ENCODE peak calls at places on chromosomes 12 and 14, in eight cellular contexts. A is psoas muscle; J is CD4-positive, alpha-beta T cell; B is endothelial cell of umbilical vein; G is mesothelial cell of epicardium; I is RWPE2; C is left ventricle myocardium inferior; P is progenitor cell of endocrine pancreas. K is an unnamed sample.

GRCh38 chr12:91818236-91819131 is 327.2 kb downstream of the BTG1 start:
- DNase-seq in I (no peak), G (no peak), P (no peak), A (no peak), C (no peak), J (no peak), B (no peak), K (no peak)

GRCh38 chr12:30016656-30017055 is 232.9 kb upstream of the TMTC1 start:
- DNase-seq in A (no peak), J (no peak), B (no peak), I (no peak), C (no peak), P (no peak), G (no peak), K (no peak)

GRCh38 chr14:23299558-23299957 is 3.1 kb downstream of the PPP1R3E start:
- DNase-seq in I (no peak), A (no peak), P (no peak), B (peak), J (no peak), C (no peak), G (no peak), K (no peak)

GRCh38 chr14:54220122-54220691 is 176.6 kb upstream of the CDKN3 start:
- DNase-seq in G (no peak), A (peak), B (peak), C (peak), P (no peak), I (no peak), J (no peak), K (no peak)

GRCh38 chr14:58777541-58777979 is 139.8 kb downstream of the DACT1 start:
- DNase-seq in J (no peak), G (no peak), C (no peak), B (no peak), P (no peak), A (no peak), I (no peak), K (no peak)

GRCh38 chr12:15752780-15753179 is 36.4 kb downstream of the EPS8 start:
- DNase-seq in C (no peak), J (no peak), P (no peak), A (no peak), G (no peak), I (no peak), B (no peak), K (no peak)

GRCh38 chr14:74636424-74637183 is 24.6 kb upstream of the LTBP2 start:
- DNase-seq in G (no peak), C (no peak), J (no peak), B (no peak), A (no peak), I (no peak), P (no peak), K (no peak)

GRCh38 chr12:126582231-126582630 is 1517.0 kb downstream of the AACS start:
- DNase-seq in I (no peak), C (no peak), B (no peak), P (no peak), A (no peak), G (no peak), J (no peak), K (no peak)

GRCh38 chr12:128853321-128854197 is at the start of gene GLT1D1:
- DNase-seq in B (no peak), I (no peak), G (no peak), A (no peak), P (peak), J (no peak), C (no peak), K (peak)

GRCh38 chr14:69987416-69988144 is 108.4 kb downstream of the SMOC1 start:
- DNase-seq in C (no peak), G (no peak), A (no peak), P (no peak), J (no peak), I (no peak), B (no peak), K (no peak)

GRCh38 chr12:52207895-52208294 is 16.1 kb upstream of the KRT80 start:
- DNase-seq in P (no peak), G (no peak), I (peak), B (peak), A (peak), J (no peak), C (peak), K (no peak)

GRCh38 chr12:20194171-20194570 is 174.2 kb upstream of the PDE3A start:
- DNase-seq in B (peak), I (no peak), G (no peak), C (no peak), P (no peak), J (no peak), A (no peak), K (no peak)

GRCh38 chr12:12528361-12529092 is 34.1 kb downstream of the DUSP16 start:
- DNase-seq in I (no peak), G (no peak), J (no peak), P (no peak), A (no peak), C (no peak), B (peak), K (no peak)

GRCh38 chr12:113237748-113238147 is 16.5 kb downstream of the TPCN1 start:
- DNase-seq in P (no peak), G (no peak), I (no peak), B (peak), C (no peak), J (no peak), A (no peak), K (no peak)
- TF ChIP-seq CTCF in P (no peak), G (no peak), I (no peak), B (no peak), C (no peak), J (no peak), A (no peak), K (no peak)

GRCh38 chr12:119804011-119804641 is 73.0 kb downstream of the CIT start:
- DNase-seq in B (peak), P (peak), A (peak), J (no peak), C (peak), G (peak), I (peak), K (no peak)
- TF ChIP-seq CTCF in B (peak), P (peak), A (peak), J (no peak), C (peak), G (no peak), I (peak), K (no peak)

GRCh38 chr12:27523642-27524488 is at the start of gene PPFIBP1:
- DNase-seq in J (peak), I (peak), A (peak), C (peak), P (peak), G (peak), B (peak), K (peak)
- TF ChIP-seq CTCF in J (no peak), I (no peak), A (peak), C (peak), P (peak), G (no peak), B (no peak), K (no peak)

GRCh38 chr14:68668531-68668930 is 124.3 kb downstream of the ZFP36L1 start:
- DNase-seq in J (no peak), I (no peak), G (no peak), A (no peak), P (no peak), C (no peak), B (no peak), K (no peak)
- TF ChIP-seq CTCF in J (no peak), I (no peak), G (no peak), A (no peak), P (no peak), C (no peak), B (no peak), K (no peak)

GRCh38 chr14:88233915-88234314 is 89.2 kb downstream of the KCNK10 start:
- DNase-seq in I (no peak), G (no peak), J (no peak), C (no peak), B (peak), P (no peak), A (no peak), K (no peak)
- TF ChIP-seq CTCF in I (peak), G (no peak), J (no peak), C (no peak), B (no peak), P (peak), A (no peak), K (no peak)

DNA sequence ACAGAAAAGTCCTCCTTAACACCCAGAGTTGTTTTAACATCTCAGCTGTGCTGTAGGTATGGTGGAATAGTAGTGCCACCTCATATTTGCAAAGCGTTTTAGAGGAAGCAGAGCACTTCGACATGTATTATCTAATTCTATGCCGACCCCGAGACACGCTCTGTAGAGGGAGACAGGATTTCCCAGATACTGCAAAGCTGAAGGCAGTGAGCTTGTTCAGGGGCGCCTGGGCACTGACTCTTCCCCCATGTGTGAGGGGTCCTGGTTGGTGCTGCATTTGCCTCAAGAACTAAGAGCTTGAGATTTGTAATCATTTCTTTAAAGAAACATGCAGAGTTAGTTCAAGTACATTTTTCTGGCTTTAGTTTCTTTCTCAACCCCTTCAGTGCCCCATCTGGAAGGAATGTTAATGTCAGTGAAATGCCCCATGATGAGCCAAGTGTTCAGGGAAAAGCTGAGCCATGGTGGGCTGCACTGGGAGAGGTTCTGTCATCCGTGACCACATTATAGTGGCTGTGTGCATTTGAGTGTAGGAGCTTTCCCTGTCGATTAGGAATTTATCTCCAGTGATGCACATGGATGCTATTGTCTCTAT is 66.3 kb downstream of the MBIP start:
- DNase-seq in G (no peak), A (no peak), J (no peak), C (no peak), B (no peak), P (no peak), I (no peak), K (no peak)
- TF ChIP-seq CTCF in G (no peak), A (no peak), J (no peak), C (no peak), B (no peak), P (peak), I (peak), K (no peak)

GRCh38 chr12:111769599-111769998 is 2.9 kb downstream of the ALDH2 start:
- DNase-seq in A (no peak), J (no peak), I (no peak), C (no peak), P (no peak), G (no peak), B (no peak), K (no peak)

GRCh38 chr12:111767362-111768158 is 827 bp downstream of the ALDH2 start:
- DNase-seq in J (no peak), I (no peak), A (no peak), G (no peak), P (no peak), C (no peak), B (peak), K (no peak)

GRCh38 chr12:111768159-111768895 is 1.6 kb downstream of the ALDH2 start:
- DNase-seq in B (no peak), C (no peak), G (no peak), A (no peak), I (no peak), P (no peak), J (no peak), K (no peak)

GRCh38 chr12:111764120-111764821 is 2.5 kb upstream of the ALDH2 start:
- DNase-seq in J (no peak), P (no peak), A (no peak), G (no peak), C (no peak), B (no peak), I (no peak), K (no peak)

DNA sequence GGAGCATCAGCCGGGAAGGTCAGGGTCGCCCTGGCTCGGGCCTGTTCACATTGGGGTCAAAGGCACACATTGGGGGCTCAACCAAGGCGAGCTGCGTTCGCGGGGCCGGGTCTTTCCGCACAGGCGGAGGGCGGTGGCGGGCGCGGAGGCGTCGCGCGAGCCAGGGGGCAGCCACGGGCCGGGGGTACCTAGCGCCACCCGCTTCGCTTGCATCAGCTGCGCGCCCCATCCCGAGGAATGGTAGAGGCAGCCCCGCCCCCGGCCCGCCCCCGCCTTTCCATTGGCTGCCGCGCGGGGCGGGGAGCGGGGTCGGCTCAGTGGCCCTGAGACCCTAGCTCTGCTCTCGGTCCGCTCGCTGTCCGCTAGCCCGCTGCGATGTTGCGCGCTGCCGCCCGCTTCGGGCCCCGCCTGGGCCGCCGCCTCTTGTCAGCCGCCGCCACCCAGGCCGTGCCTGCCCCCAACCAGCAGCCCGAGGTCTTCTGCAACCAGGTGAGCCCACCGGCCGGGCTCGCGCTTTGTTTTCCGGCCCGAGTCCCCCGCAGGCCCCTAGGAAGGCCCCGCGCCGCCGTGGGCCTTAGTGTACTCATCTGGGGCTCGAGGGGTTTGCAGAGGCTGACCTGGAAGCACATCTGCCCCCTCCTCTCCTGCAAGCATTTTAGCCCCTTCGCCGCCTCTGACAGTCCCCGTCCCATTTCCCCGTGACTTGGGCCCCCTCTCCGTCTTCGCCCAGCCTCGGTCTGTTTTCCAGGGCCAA is at the start of gene ALDH2:
- DNase-seq in C (peak), P (peak), B (peak), J (peak), A (peak), I (no peak), G (peak), K (peak)
- TF ChIP-seq CTCF in C (no peak), P (peak), B (no peak), J (no peak), A (no peak), I (no peak), G (no peak), K (no peak)

GRCh38 chr14:60164717-60165546 is at the start of gene DHRS7:
- DNase-seq in P (peak), G (peak), J (peak), A (peak), B (peak), C (peak), I (peak), K (peak)
- TF ChIP-seq CTCF in P (peak), G (no peak), J (no peak), A (peak), B (peak), C (peak), I (peak), K (no peak)

K was measured in activated B cell treated with CpG ODN at 0.5 μM for 24 hours.